ENCODE peak calls at places on chromosomes 2 and 18, in eight cellular contexts. Y is Caki2; Z is putamen; K is AG08395; T is stimulated activated CD4-positive, alpha-beta T cell treated with anti-CD3 and anti-CD28 coated beads, Interleukin-1b, Interleukin-23, amount 100 ng/mL, for 1 hour; U is HTR-8/SVneo; Q is Calu3; F is erythroblast. A is an unnamed sample.

GRCh38 chr18:9209230-9209629 is 72.6 kb downstream of the ANKRD12 start:
- DNase-seq in Y (no peak), T (no peak), U (no peak), K (peak), F (no peak), Q (no peak), Z (no peak), A (no peak)

GRCh38 chr2:127415593-127416485 is 2.4 kb upstream of the PROC start:
- DNase-seq in T (peak), Y (no peak), K (no peak), F (peak), U (no peak), Q (peak), Z (no peak), A (peak)

GRCh38 chr18:23236876-23237468 is 101.7 kb downstream of the CABLES1 start:
- DNase-seq in U (no peak), Q (no peak), K (no peak), Z (no peak), T (no peak), Y (no peak), F (no peak), A (no peak)

GRCh38 chr2:62333961-62334360 is 138.0 kb downstream of the B3GNT2 start:
- DNase-seq in Z (no peak), U (no peak), F (peak), Q (no peak), K (no peak), Y (no peak), T (no peak), A (no peak)

GRCh38 chr2:89849731-89850130 is 1158.3 kb downstream of the RPIA start:
- DNase-seq in U (no peak), T (no peak), Z (no peak), Q (no peak), Y (no peak), K (no peak), F (no peak), A (no peak)

GRCh38 chr2:86787701-86788100 is 3.0 kb downstream of the CD8A start:
- DNase-seq in T (no peak), U (no peak), Z (no peak), K (no peak), F (no peak), Q (no peak), Y (no peak), A (no peak)

GRCh38 chr2:238202326-238203103 is 980 bp downstream of the ILKAP start:
- DNase-seq in T (no peak), Z (no peak), F (peak), K (peak), U (peak), Q (no peak), Y (no peak), A (no peak)

GRCh38 chr2:51108794-51109193 is 76.9 kb upstream of the NRXN1 start:
- DNase-seq in Z (no peak), Y (no peak), U (no peak), F (no peak), T (no peak), Q (no peak), K (no peak), A (no peak)

GRCh38 chr18:35345950-35346349 is 1.7 kb upstream of the ZNF24 start:
- DNase-seq in T (no peak), Y (no peak), Q (no peak), K (no peak), Z (no peak), U (no peak), F (no peak), A (no peak)

GRCh38 chr2:224038049-224038829 is 847 bp downstream of the SERPINE2 start:
- DNase-seq in Q (peak), Y (peak), T (no peak), U (peak), K (no peak), F (peak), Z (no peak), A (peak)

GRCh38 chr18:74488354-74488753 is 7.8 kb upstream of the CNDP2 start:
- DNase-seq in K (no peak), T (no peak), U (no peak), Q (no peak), F (no peak), Z (no peak), Y (no peak), A (no peak)

GRCh38 chr2:59569124-59569523 is 984.3 kb downstream of the BCL11A start:
- DNase-seq in U (no peak), T (no peak), F (no peak), K (no peak), Z (no peak), Y (no peak), Q (no peak), A (no peak)

GRCh38 chr18:34767601-34768027 is 57.5 kb downstream of the DTNA start:
- DNase-seq in Y (no peak), Z (no peak), T (no peak), U (no peak), F (no peak), Q (no peak), K (peak), A (no peak)

GRCh38 chr2:203983064-203983715 is 46.6 kb downstream of the ICOS start:
- DNase-seq in F (no peak), T (no peak), Q (no peak), Z (no peak), K (no peak), Y (no peak), U (no peak), A (no peak)

GRCh38 chr2:215942194-215942593 is 71.2 kb downstream of the MREG start:
- DNase-seq in Q (no peak), Y (no peak), K (no peak), U (no peak), Z (no peak), F (no peak), T (no peak), A (no peak)

GRCh38 chr2:235968616-235969324 is 199.4 kb downstream of the GBX2 start:
- DNase-seq in K (no peak), Y (no peak), Q (no peak), F (no peak), T (no peak), Z (no peak), U (no peak), A (no peak)

GRCh38 chr2:69026026-69026425 is 13.0 kb downstream of the ANTXR1 start:
- DNase-seq in T (no peak), Q (peak), Z (no peak), K (peak), U (no peak), F (peak), Y (peak), A (no peak)

GRCh38 chr2:64626963-64627760 is 26.6 kb downstream of the SERTAD2 start:
- DNase-seq in F (no peak), T (no peak), Q (no peak), Z (peak), Y (no peak), U (no peak), K (no peak), A (no peak)

GRCh38 chr2:1224901-1225300 is 188.4 kb upstream of the TPO start:
- DNase-seq in K (no peak), U (no peak), Y (no peak), Z (no peak), F (no peak), T (no peak), Q (no peak), A (no peak)

A was measured in PC-9.